ENCODE peak calls at places on chromosomes 3 and 15, in ten cellular contexts. H, F, X, D, M, B, A, O, T and K are unnamed samples.

GRCh38 chr3:191982481-191982880 is 521.5 kb downstream of the PYDC2 start:
- DNase-seq in X (no peak), B (no peak), O (no peak), D (no peak), F (no peak), A (no peak), M (no peak), T (no peak), H (no peak), K (no peak)

GRCh38 chr15:62875626-62876021 is 166.9 kb upstream of the TPM1 start:
- DNase-seq in T (no peak), F (no peak), B (no peak), X (no peak), O (no peak), D (no peak), M (no peak), A (no peak), H (no peak), K (no peak)

GRCh38 chr15:70584441-70584837 is 178.9 kb downstream of the UACA start:
- DNase-seq in O (no peak), X (no peak), T (no peak), M (no peak), A (no peak), H (no peak), F (no peak), B (no peak), D (no peak), K (no peak)

GRCh38 chr3:169146866-169147245 is 516.7 kb downstream of the MECOM start:
- DNase-seq in D (no peak), F (peak; percentile 6), B (peak; percentile 50), A (no peak), X (peak; percentile 28), T (no peak), M (no peak), O (peak; percentile 36), H (no peak), K (no peak)

GRCh38 chr15:25451501-25451900 is 12.7 kb upstream of the UBE3A start:
- DNase-seq in H (no peak), D (no peak), X (no peak), T (no peak), F (no peak), B (no peak), O (no peak), M (no peak), A (no peak), K (no peak)

GRCh38 chr3:85626662-85627061 is 667.9 kb downstream of the CADM2 start:
- DNase-seq in O (no peak), F (no peak), X (no peak), T (no peak), H (no peak), D (no peak), B (no peak), A (no peak), M (no peak), K (no peak)

GRCh38 chr15:74399511-74400312 is 32.3 kb upstream of the CYP11A1 start:
- DNase-seq in A (no peak), F (peak; percentile 89), T (no peak), H (no peak), B (peak; percentile 31), X (no peak), O (peak; percentile 76), M (peak; percentile 59), D (no peak), K (no peak)

GRCh38 chr3:119340436-119340835 is 46.3 kb downstream of the ARHGAP31 start:
- DNase-seq in X (no peak), F (no peak), T (no peak), M (no peak), D (no peak), O (no peak), H (no peak), A (no peak), B (no peak), K (no peak)

GRCh38 chr15:36903922-36904479 is 196.3 kb downstream of the MEIS2 start:
- DNase-seq in T (no peak), F (no peak), O (no peak), M (peak; percentile 89), A (peak; percentile 74), H (no peak), B (no peak), X (peak; percentile 77), D (no peak), K (no peak)

GRCh38 chr15:35958021-35958420 is 412.1 kb upstream of the DPH6 start:
- DNase-seq in A (no peak), B (peak; percentile 77), O (peak; percentile 48), H (no peak), M (peak; percentile 1), D (peak; percentile 22), F (peak; percentile 68), T (no peak), X (no peak), K (no peak)

GRCh38 chr15:32881528-32881927 is 163.7 kb downstream of the GREM1 start:
- DNase-seq in M (no peak), B (no peak), H (no peak), X (no peak), A (no peak), T (no peak), D (no peak), F (no peak), O (no peak), K (no peak)

GRCh38 chr15:93165737-93166136 is 76.7 kb upstream of the RGMA start:
- DNase-seq in O (no peak), A (no peak), M (no peak), B (no peak), F (no peak), X (no peak), T (no peak), D (no peak), H (no peak), K (no peak)

GRCh38 chr3:12897537-12898289 is 56.3 kb upstream of the RPL32 start:
- DNase-seq in O (peak; percentile 82), D (no peak), A (no peak), B (no peak), T (no peak), X (peak; percentile 54), F (no peak), H (no peak), M (peak; percentile 77), K (no peak)

GRCh38 chr15:40372966-40373365 is 9.6 kb upstream of the KNSTRN start:
- DNase-seq in F (peak; percentile 49), T (no peak), D (no peak), B (peak; percentile 13), A (no peak), X (no peak), O (no peak), M (no peak), H (no peak), K (no peak)

GRCh38 chr3:179801263-179801662 is 148.4 kb downstream of the USP13 start:
- DNase-seq in F (peak; percentile 96), B (peak; percentile 99), D (no peak), O (peak; percentile 33), T (no peak), H (peak; percentile 65), A (peak; percentile 22), X (peak; percentile 79), M (peak; percentile 88), K (no peak)

GRCh38 chr3:122498152-122498551 is 16.6 kb downstream of the KPNA1 start:
- DNase-seq in T (no peak), M (peak; percentile 8), O (no peak), D (no peak), X (no peak), B (no peak), H (no peak), F (no peak), A (no peak), K (no peak)

GRCh38 chr3:17806876-17807275 is 64.4 kb upstream of the TBC1D5 start:
- DNase-seq in X (no peak), A (no peak), F (no peak), D (no peak), B (no peak), M (no peak), T (no peak), H (no peak), O (no peak), K (no peak)

GRCh38 chr15:92162657-92163056 is 231.0 kb upstream of the ST8SIA2 start:
- DNase-seq in B (no peak), O (no peak), H (no peak), A (no peak), D (no peak), M (no peak), F (no peak), X (no peak), T (peak; percentile 38), K (no peak)
- H3K4me1 ChIP-seq in B (no peaks in the 10 kb centered on the region), O (no peaks in the 10 kb centered on the region), H (peaks cover 30% of the 10 kb centered on the region), A (peaks cover 54% of the 10 kb centered on the region), D (no peaks in the 10 kb centered on the region), M (peaks cover 18% of the 10 kb centered on the region), F (peaks cover 2% of the 10 kb centered on the region), X (peaks cover 10% of the 10 kb centered on the region), T (peaks cover 4% of the 10 kb centered on the region), K (no peaks in the 10 kb centered on the region)

DNA sequence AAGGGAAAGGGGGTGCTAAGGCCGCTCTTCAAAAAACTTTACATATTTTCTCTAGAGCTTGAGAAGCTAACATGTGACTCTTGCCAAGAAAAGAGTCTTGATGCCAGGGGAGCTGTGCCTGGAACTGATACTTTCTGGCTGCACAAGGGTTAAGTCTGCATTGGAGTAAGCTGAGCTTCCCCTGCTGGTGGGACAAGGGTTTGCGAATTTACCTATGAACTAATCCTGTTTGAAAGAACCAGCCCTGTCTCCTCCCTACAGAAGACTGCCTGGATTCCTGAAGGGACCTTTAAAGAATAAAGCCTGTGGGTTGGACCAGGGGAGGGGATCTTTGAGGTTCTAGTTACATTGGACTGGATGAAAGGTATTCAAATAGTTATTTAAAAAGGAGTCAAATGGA is 58.3 kb upstream of the EPHA3 start:
- DNase-seq in B (no peak), T (no peak), D (peak; percentile 1), H (no peak), M (no peak), A (peak; percentile 16), F (peak; percentile 11), O (peak; percentile 44), X (no peak), K (no peak)
- TF ChIP-seq CTCF in B (peak; percentile 21), T (no peak), D (peak; percentile 32), H (no peak), M (peak; percentile 50), A (peak; percentile 20), F (peak; percentile 29), O (peak; percentile 64), X (peak; percentile 60), K (no peak)

DNA sequence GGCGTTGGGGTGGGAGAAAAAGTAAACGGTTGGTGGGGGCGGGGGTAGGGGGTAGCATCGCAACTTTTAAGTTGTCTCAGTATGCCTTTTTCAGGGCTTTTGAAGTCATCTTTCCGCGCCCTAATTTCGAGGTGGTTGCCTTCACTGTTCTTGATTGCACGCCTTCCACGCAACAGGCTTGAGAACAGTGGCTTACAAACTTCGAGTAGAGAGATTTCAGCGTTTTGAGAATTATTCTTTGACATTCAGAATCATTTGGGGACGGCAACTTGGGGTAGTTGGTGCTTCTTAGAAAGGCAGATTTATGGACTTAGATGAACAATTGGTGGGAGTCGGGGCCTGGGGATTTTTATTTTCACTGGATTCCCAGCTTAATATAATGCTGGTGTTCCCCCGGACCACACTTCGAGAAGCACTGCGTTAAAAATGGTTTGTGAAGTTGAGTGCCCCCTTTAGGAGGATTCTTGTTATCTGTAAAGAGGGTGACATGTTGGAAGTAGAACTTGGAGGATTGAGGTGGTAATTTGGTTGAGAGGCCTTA is 880 bp downstream of the PPP4R2 start:
- DNase-seq in B (peak; percentile 70), T (no peak), M (peak; percentile 58), X (peak; percentile 29), A (peak; percentile 59), O (peak; percentile 68), H (peak; percentile 78), D (peak; percentile 59), F (peak; percentile 64), K (no peak)
- H3K4me1 ChIP-seq in B (peaks cover 2% of the 10 kb centered on the region), T (peaks cover 50% of the 10 kb centered on the region), M (peaks cover 29% of the 10 kb centered on the region), X (peaks cover 33% of the 10 kb centered on the region), A (peaks cover 29% of the 10 kb centered on the region), O (peaks cover 28% of the 10 kb centered on the region), H (peaks cover 26% of the 10 kb centered on the region), D (peaks cover 3% of the 10 kb centered on the region), F (peaks cover 8% of the 10 kb centered on the region), K (peaks cover 51% of the 10 kb centered on the region)

GRCh38 chr3:53044371-53045106 is 1.3 kb downstream of the SFMBT1 start:
- DNase-seq in A (no peak), B (peak; percentile 56), X (no peak), D (peak; percentile 52), O (peak; percentile 45), M (peak; percentile 42), H (peak; percentile 47), F (peak; percentile 40), T (no peak), K (no peak)
- TF ChIP-seq CTCF in A (no peak), B (no peak), X (no peak), D (no peak), O (no peak), M (no peak), H (no peak), F (no peak), T (no peak), K (no peak)